ENCODE peak calls at places on chromosomes 1 and 21, in nine cellular contexts. P, O, D, E, I, T, Q, R and K are unnamed samples.

GRCh38 chr1:42913426-42914091 is 45.1 kb downstream of the SLC2A1 start:
- DNase-seq in P (peak), O (peak), D (peak), E (peak), I (peak), T (peak), Q (peak), R (peak), K (peak)

GRCh38 chr1:151534662-151535278 is 5.3 kb upstream of the TUFT1 start:
- DNase-seq in P (peak), O (peak), D (peak), E (peak), I (peak), T (peak), Q (peak), R (peak), K (peak)

GRCh38 chr1:181485276-181486097 is 2.2 kb downstream of the CACNA1E start:
- DNase-seq in P (no peak), O (no peak), D (no peak), E (no peak), I (peak), T (peak), Q (no peak), R (no peak), K (peak)

GRCh38 chr1:167683641-167684502 is 37.9 kb upstream of the MPZL1 start:
- DNase-seq in P (peak), O (peak), D (no peak), E (no peak), I (peak), T (peak), Q (peak), R (no peak), K (no peak)

GRCh38 chr1:151834239-151834638 is 2.6 kb upstream of the RORC start:
- DNase-seq in P (no peak), O (no peak), D (no peak), E (no peak), I (no peak), T (no peak), Q (no peak), R (no peak), K (no peak)

GRCh38 chr1:99397029-99397428 is 132.7 kb downstream of the PLPPR4 start:
- DNase-seq in P (no peak), O (no peak), D (no peak), E (no peak), I (peak), T (no peak), Q (no peak), R (no peak), K (no peak)

GRCh38 chr1:41371630-41372599 is 10.7 kb downstream of the FOXO6 start:
- DNase-seq in P (no peak), O (no peak), D (no peak), E (peak), I (peak), T (no peak), Q (peak), R (no peak), K (no peak)

GRCh38 chr1:47013239-47013638 is 10.2 kb upstream of the CYP4X1 start:
- DNase-seq in P (no peak), O (no peak), D (peak), E (no peak), I (no peak), T (no peak), Q (no peak), R (no peak), K (no peak)

GRCh38 chr1:236451796-236452373 is 57.8 kb downstream of the EDARADD start:
- DNase-seq in P (peak), O (peak), D (peak), E (no peak), I (peak), T (peak), Q (no peak), R (peak), K (peak)

GRCh38 chr1:113945329-113945728 is 16.2 kb downstream of the HIPK1 start:
- DNase-seq in P (no peak), O (no peak), D (no peak), E (no peak), I (no peak), T (no peak), Q (no peak), R (no peak), K (no peak)

GRCh38 chr1:90707363-90707710 is 9.8 kb downstream of the BARHL2 start:
- DNase-seq in P (peak), O (peak), D (no peak), E (peak), I (peak), T (peak), Q (no peak), R (peak), K (peak)

GRCh38 chr1:229114781-229115417 is 156.0 kb upstream of the RAB4A start:
- DNase-seq in P (no peak), O (no peak), D (no peak), E (no peak), I (peak), T (no peak), Q (peak), R (no peak), K (no peak)

GRCh38 chr1:64483711-64484454 is 14.0 kb downstream of the CACHD1 start:
- DNase-seq in P (no peak), O (no peak), D (no peak), E (no peak), I (peak), T (no peak), Q (no peak), R (no peak), K (no peak)

GRCh38 chr1:21020151-21020550 is 156.5 kb downstream of the EIF4G3 start:
- DNase-seq in P (no peak), O (no peak), D (no peak), E (no peak), I (no peak), T (no peak), Q (no peak), R (no peak), K (no peak)

GRCh38 chr1:203166192-203166940 is 9.3 kb downstream of the MYBPH start:
- DNase-seq in P (peak), O (no peak), D (no peak), E (no peak), I (no peak), T (no peak), Q (no peak), R (peak), K (no peak)

GRCh38 chr1:229254910-229255541 is 15.9 kb upstream of the RAB4A start:
- DNase-seq in P (peak), O (no peak), D (no peak), E (no peak), I (peak), T (peak), Q (peak), R (no peak), K (peak)

GRCh38 chr21:24583473-24583872 is 1023.8 kb downstream of the MRPL39 start:
- DNase-seq in P (no peak), O (no peak), D (no peak), E (no peak), I (no peak), T (no peak), Q (no peak), R (no peak), K (no peak)

GRCh38 chr1:6223617-6224016 is 12.1 kb downstream of the ICMT start:
- DNase-seq in P (peak), O (no peak), D (no peak), E (no peak), I (no peak), T (no peak), Q (no peak), R (no peak), K (no peak)

GRCh38 chr1:66998972-66999371 is 55.0 kb downstream of the SLC35D1 start:
- DNase-seq in P (no peak), O (peak), D (no peak), E (no peak), I (no peak), T (no peak), Q (no peak), R (no peak), K (no peak)

GRCh38 chr21:43923391-43923790 is 58.4 kb downstream of the AGPAT3 start:
- DNase-seq in P (no peak), O (no peak), D (no peak), E (no peak), I (no peak), T (peak), Q (peak), R (no peak), K (no peak)

GRCh38 chr1:92709738-92710137 is 75.2 kb downstream of the EVI5 start:
- DNase-seq in P (peak), O (peak), D (peak), E (peak), I (peak), T (peak), Q (peak), R (peak), K (peak)

GRCh38 chr1:36400825-36401601 is 3.3 kb upstream of the LSM10 start:
- DNase-seq in P (no peak), O (no peak), D (peak), E (no peak), I (peak), T (peak), Q (peak), R (peak), K (peak)

GRCh38 chr1:178503849-178504248 is 7.1 kb upstream of the CLEC20A start:
- DNase-seq in P (no peak), O (no peak), D (no peak), E (no peak), I (no peak), T (no peak), Q (no peak), R (no peak), K (no peak)

GRCh38 chr21:14273736-14274538 is 58.0 kb downstream of the RBM11 start:
- DNase-seq in P (no peak), O (peak), D (no peak), E (peak), I (peak), T (no peak), Q (no peak), R (peak), K (no peak)

GRCh38 chr1:24727490-24728214 is 17.6 kb upstream of the CLIC4 start:
- DNase-seq in P (no peak), O (peak), D (no peak), E (no peak), I (no peak), T (peak), Q (peak), R (no peak), K (peak)

GRCh38 chr1:17874665-17875064 is 119.5 kb downstream of the ACTL8 start:
- DNase-seq in P (peak), O (peak), D (no peak), E (peak), I (peak), T (peak), Q (peak), R (no peak), K (no peak)

GRCh38 chr1:31771891-31772668 is 7.9 kb upstream of the ADGRB2 start:
- DNase-seq in P (peak), O (peak), D (no peak), E (no peak), I (no peak), T (peak), Q (no peak), R (no peak), K (no peak)

GRCh38 chr1:62304975-62305374 is 14.3 kb downstream of the KANK4 start:
- DNase-seq in P (no peak), O (no peak), D (no peak), E (no peak), I (no peak), T (no peak), Q (no peak), R (no peak), K (no peak)

GRCh38 chr1:180555411-180555810 is 3.4 kb upstream of the OVAAL start:
- DNase-seq in P (no peak), O (no peak), D (no peak), E (no peak), I (no peak), T (no peak), Q (no peak), R (no peak), K (no peak)

GRCh38 chr1:106268070-106268469 is 788.4 kb upstream of the PRMT6 start:
- DNase-seq in P (peak), O (peak), D (no peak), E (no peak), I (peak), T (peak), Q (no peak), R (no peak), K (peak)

DNA sequence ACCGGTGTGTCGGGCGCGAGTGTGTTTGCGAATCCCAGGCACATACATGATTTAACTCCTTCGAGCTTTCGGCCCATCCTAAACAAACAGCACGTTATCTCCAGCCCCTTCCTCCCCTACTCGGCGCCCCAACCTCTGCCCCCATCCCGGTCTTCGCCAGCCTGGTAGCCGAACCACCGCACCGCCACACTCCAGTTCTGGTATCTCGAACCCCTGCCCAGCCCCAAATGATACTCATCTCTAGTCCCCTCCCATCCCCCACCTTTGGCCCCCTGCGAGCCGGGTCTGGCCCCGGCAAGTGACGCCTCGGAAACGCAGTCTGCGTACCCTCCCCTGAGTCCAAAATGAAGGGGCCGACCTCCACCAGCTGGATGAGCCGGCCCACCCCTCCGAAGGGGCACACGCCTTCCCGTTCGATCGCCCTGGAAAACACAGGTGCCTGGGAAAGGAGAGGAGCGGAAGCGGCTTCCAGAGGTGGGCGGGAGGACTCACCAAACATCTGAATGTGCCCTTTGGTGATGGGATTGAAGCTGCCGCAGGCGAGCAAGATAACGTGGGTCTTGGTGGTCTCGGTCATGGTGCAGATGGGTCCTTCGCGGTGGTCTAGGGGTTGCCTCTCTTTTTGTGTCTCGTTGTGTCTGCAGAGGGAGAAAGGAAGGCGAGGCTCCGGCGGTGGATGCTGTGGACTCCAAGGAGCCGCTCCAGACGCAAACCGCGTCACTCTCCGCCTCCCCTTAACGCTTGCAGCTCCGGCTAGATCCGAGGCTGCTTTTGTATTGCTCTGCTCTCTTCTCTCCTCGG is at the start of gene NMNAT2:
- DNase-seq in P (peak), O (no peak), D (no peak), E (peak), I (peak), T (peak), Q (peak), R (peak), K (peak)
- TF ChIP-seq EZH2 in P (no peak), O (no peak), D (peak), E (no peak), I (no peak), T (no peak), Q (peak), R (no peak), K (peak)

GRCh38 chr1:11652203-11652780 is 1.9 kb downstream of the FBXO2 start:
- DNase-seq in P (no peak), O (no peak), D (no peak), E (no peak), I (no peak), T (no peak), Q (no peak), R (no peak), K (no peak)

GRCh38 chr1:11653616-11654570 is at the start of gene FBXO2:
- DNase-seq in P (no peak), O (peak), D (no peak), E (peak), I (peak), T (peak), Q (no peak), R (peak), K (no peak)

GRCh38 chr1:11653101-11653601 is 1.1 kb downstream of the FBXO2 start:
- DNase-seq in P (peak), O (peak), D (no peak), E (peak), I (peak), T (no peak), Q (no peak), R (peak), K (no peak)

GRCh38 chr1:11655263-11656079 is 794 bp downstream of the FBXO44 start:
- DNase-seq in P (no peak), O (no peak), D (no peak), E (no peak), I (peak), T (no peak), Q (no peak), R (no peak), K (no peak)

DNA sequence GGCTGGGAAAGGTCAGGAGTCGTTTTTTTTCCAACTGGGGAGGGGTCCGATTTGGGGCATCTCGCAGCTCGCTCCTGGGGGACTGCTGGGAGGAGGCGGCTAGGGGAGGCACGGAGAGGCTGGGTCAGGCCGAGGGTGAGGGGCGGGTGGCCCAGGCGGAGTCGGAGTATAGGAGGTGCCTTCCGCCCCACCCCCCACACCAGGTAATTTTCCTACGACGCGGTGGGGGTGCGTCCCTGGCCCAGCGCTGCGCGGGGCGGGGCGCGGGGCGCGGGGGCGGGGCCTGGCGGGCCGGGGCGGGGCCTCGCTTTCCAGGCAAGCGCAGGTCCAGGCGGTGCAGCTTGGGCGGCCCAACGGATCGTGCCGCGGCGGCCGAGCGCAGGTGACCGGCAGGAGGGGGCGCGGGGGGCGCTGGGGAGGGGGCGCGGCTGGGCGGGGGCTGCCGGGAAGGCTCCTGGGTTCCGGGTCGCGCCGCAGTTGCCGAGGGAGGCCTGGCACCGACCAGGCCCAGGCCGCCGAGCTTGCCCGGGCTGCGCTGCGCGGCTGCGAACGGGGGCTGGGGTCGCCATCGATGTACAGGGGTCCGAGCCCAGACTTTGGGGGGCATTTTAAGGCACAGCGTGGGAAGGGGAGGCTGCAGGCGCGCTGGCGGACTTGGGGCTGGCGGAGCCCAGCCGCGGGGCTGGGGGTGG is at the start of gene FBXO44:
- DNase-seq in P (peak), O (peak), D (no peak), E (peak), I (peak), T (peak), Q (no peak), R (peak), K (no peak)
- TF ChIP-seq EZH2 in P (no peak), O (no peak), D (no peak), E (no peak), I (no peak), T (no peak), Q (no peak), R (no peak), K (no peak)

DNA sequence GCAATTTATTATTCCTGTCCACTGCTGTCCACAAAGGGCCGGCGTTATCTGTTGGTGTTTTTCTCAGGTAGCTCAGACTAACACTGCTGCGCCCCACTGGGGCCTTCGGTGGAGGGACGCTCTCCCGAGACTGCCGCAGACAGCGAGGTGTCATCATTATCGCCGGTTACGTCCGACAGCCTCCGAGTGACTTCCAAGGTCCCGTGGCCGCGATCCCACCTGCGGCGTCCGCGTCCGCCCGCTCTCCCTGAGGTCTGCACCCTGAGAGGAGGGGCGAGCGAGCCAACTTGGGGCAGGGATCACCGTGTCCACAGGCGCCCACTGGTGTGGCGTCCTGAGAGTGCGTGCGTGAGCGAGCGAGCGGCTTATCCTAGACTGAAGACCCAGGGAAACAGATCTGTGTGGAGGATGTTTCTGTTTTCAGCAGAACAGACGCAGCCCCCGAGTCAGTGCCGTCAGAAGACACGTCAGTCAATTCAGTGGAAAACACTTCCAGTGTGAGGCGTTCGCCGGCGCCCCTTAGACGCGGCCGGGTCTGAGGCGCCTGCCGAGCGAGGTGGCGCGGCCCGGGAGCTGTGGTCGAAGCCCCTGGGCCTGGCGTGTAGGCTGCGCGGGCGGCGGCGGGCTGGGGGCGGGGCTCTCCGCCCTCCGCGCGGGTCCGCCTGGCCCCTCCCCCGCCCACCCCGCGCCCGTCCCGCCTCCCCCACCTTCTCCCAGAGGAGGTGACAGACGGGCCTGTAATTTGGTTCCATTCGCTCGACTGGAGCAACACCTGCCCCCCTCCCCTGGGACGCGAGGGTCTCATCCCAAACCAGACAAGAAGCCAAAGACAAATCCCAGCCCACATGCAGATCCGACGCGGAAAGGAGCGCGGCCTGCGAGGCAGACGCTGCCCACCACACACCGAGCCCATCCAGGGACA is 12.6 kb downstream of the NHLH2 start:
- DNase-seq in P (no peak), O (no peak), D (peak), E (no peak), I (peak), T (peak), Q (peak), R (peak), K (no peak)
- TF ChIP-seq EZH2 in P (no peak), O (no peak), D (no peak), E (no peak), I (no peak), T (no peak), Q (peak), R (no peak), K (no peak)

GRCh38 chr21:41506005-41506404 is 2.0 kb downstream of the TMPRSS2 start:
- DNase-seq in P (no peak), O (no peak), D (no peak), E (no peak), I (no peak), T (no peak), Q (no peak), R (no peak), K (no peak)

GRCh38 chr21:41509206-41509496 is 1.2 kb upstream of the TMPRSS2 start:
- DNase-seq in P (no peak), O (no peak), D (no peak), E (no peak), I (no peak), T (no peak), Q (no peak), R (no peak), K (no peak)

GRCh38 chr21:41508415-41509205 is 652 bp upstream of the TMPRSS2 start:
- DNase-seq in P (no peak), O (no peak), D (no peak), E (no peak), I (peak), T (no peak), Q (no peak), R (no peak), K (no peak)

GRCh38 chr21:41507521-41508414 is at the start of gene TMPRSS2:
- DNase-seq in P (peak), O (peak), D (no peak), E (peak), I (peak), T (no peak), Q (no peak), R (no peak), K (no peak)

GRCh38 chr21:41506526-41507520 is 1.1 kb downstream of the TMPRSS2 start:
- DNase-seq in P (peak), O (peak), D (no peak), E (peak), I (peak), T (peak), Q (no peak), R (no peak), K (no peak)
- TF ChIP-seq EZH2 in P (no peak), O (peak), D (peak), E (no peak), I (peak), T (no peak), Q (peak), R (no peak), K (peak)